ENCODE peak calls at places on chromosomes 4 and X, in six cellular contexts. One of them, this sample, is unnamed.

GRCh38 chrX:36534900-36535299 is 473.3 kb upstream of the FAM47C start:
- DNase-seq in tibial nerve: no peak
- DNase-seq in neural progenitor cell: no peak
- DNase-seq in activated CD8-positive, alpha-beta T cell treated with anti-CD3 and anti-CD28 coated beads, Interleukin-2, amount 10 ng/mL, durations not matched to agents 7 days and 5 days: no peak
- DNase-seq in anterior cingulate cortex: no peak
- DNase-seq in B cell: no peak
- DNase-seq in this sample: no peak

GRCh38 chrX:153582896-153583295 is 16.0 kb downstream of the CCNQ start:
- DNase-seq in tibial nerve: no peak
- DNase-seq in neural progenitor cell: peak
- DNase-seq in activated CD8-positive, alpha-beta T cell treated with anti-CD3 and anti-CD28 coated beads, Interleukin-2, amount 10 ng/mL, durations not matched to agents 7 days and 5 days: peak
- DNase-seq in anterior cingulate cortex: no peak
- DNase-seq in B cell: peak
- DNase-seq in this sample: peak

GRCh38 chrX:71017396-71017939 is 50.7 kb downstream of the SNX12 start:
- DNase-seq in tibial nerve: no peak
- DNase-seq in neural progenitor cell: no peak
- DNase-seq in activated CD8-positive, alpha-beta T cell treated with anti-CD3 and anti-CD28 coated beads, Interleukin-2, amount 10 ng/mL, durations not matched to agents 7 days and 5 days: no peak
- DNase-seq in anterior cingulate cortex: no peak
- DNase-seq in B cell: no peak
- DNase-seq in this sample: no peak

GRCh38 chr4:55503164-55503563 is 43.5 kb downstream of the CLOCK start:
- DNase-seq in tibial nerve: no peak
- DNase-seq in neural progenitor cell: no peak
- DNase-seq in activated CD8-positive, alpha-beta T cell treated with anti-CD3 and anti-CD28 coated beads, Interleukin-2, amount 10 ng/mL, durations not matched to agents 7 days and 5 days: no peak
- DNase-seq in anterior cingulate cortex: no peak
- DNase-seq in B cell: no peak
- DNase-seq in this sample: no peak

GRCh38 chrX:40877869-40878268 is 142.5 kb upstream of the MED14 start:
- DNase-seq in tibial nerve: no peak
- DNase-seq in neural progenitor cell: no peak
- DNase-seq in activated CD8-positive, alpha-beta T cell treated with anti-CD3 and anti-CD28 coated beads, Interleukin-2, amount 10 ng/mL, durations not matched to agents 7 days and 5 days: peak
- DNase-seq in anterior cingulate cortex: no peak
- DNase-seq in B cell: no peak
- DNase-seq in this sample: no peak

GRCh38 chr4:152919826-152920225 is 16.3 kb upstream of the FHDC1 start:
- DNase-seq in tibial nerve: no peak
- DNase-seq in neural progenitor cell: no peak
- DNase-seq in activated CD8-positive, alpha-beta T cell treated with anti-CD3 and anti-CD28 coated beads, Interleukin-2, amount 10 ng/mL, durations not matched to agents 7 days and 5 days: no peak
- DNase-seq in anterior cingulate cortex: no peak
- DNase-seq in B cell: no peak
- DNase-seq in this sample: no peak

GRCh38 chr4:153792007-153792892 is 3.4 kb upstream of the SFRP2 start:
- DNase-seq in tibial nerve: peak
- DNase-seq in neural progenitor cell: peak
- DNase-seq in activated CD8-positive, alpha-beta T cell treated with anti-CD3 and anti-CD28 coated beads, Interleukin-2, amount 10 ng/mL, durations not matched to agents 7 days and 5 days: peak
- DNase-seq in anterior cingulate cortex: peak
- DNase-seq in B cell: no peak
- DNase-seq in this sample: peak

GRCh38 chr4:159682996-159683395 is 580.1 kb downstream of the RAPGEF2 start:
- DNase-seq in tibial nerve: no peak
- DNase-seq in neural progenitor cell: no peak
- DNase-seq in activated CD8-positive, alpha-beta T cell treated with anti-CD3 and anti-CD28 coated beads, Interleukin-2, amount 10 ng/mL, durations not matched to agents 7 days and 5 days: no peak
- DNase-seq in anterior cingulate cortex: no peak
- DNase-seq in B cell: no peak
- DNase-seq in this sample: no peak

GRCh38 chr4:161762796-161763195 is 401.0 kb downstream of the FSTL5 start:
- DNase-seq in tibial nerve: no peak
- DNase-seq in neural progenitor cell: no peak
- DNase-seq in activated CD8-positive, alpha-beta T cell treated with anti-CD3 and anti-CD28 coated beads, Interleukin-2, amount 10 ng/mL, durations not matched to agents 7 days and 5 days: no peak
- DNase-seq in anterior cingulate cortex: no peak
- DNase-seq in B cell: no peak
- DNase-seq in this sample: no peak

GRCh38 chr4:151537726-151538125 is 128.8 kb downstream of the FHIP1A start:
- DNase-seq in tibial nerve: no peak
- DNase-seq in neural progenitor cell: no peak
- DNase-seq in activated CD8-positive, alpha-beta T cell treated with anti-CD3 and anti-CD28 coated beads, Interleukin-2, amount 10 ng/mL, durations not matched to agents 7 days and 5 days: no peak
- DNase-seq in anterior cingulate cortex: no peak
- DNase-seq in B cell: no peak
- DNase-seq in this sample: no peak

GRCh38 chrX:150060406-150060805 is 122.1 kb upstream of the EOLA2 start:
- DNase-seq in tibial nerve: no peak
- DNase-seq in neural progenitor cell: no peak
- DNase-seq in activated CD8-positive, alpha-beta T cell treated with anti-CD3 and anti-CD28 coated beads, Interleukin-2, amount 10 ng/mL, durations not matched to agents 7 days and 5 days: no peak
- DNase-seq in anterior cingulate cortex: no peak
- DNase-seq in B cell: no peak
- DNase-seq in this sample: no peak

GRCh38 chr4:158170691-158171455 is 2.0 kb downstream of the GASK1B start:
- DNase-seq in tibial nerve: peak
- DNase-seq in neural progenitor cell: no peak
- DNase-seq in activated CD8-positive, alpha-beta T cell treated with anti-CD3 and anti-CD28 coated beads, Interleukin-2, amount 10 ng/mL, durations not matched to agents 7 days and 5 days: peak
- DNase-seq in anterior cingulate cortex: peak
- DNase-seq in B cell: no peak
- DNase-seq in this sample: peak

GRCh38 chr4:22345678-22346077 is 170.2 kb downstream of the ADGRA3 start:
- DNase-seq in tibial nerve: no peak
- DNase-seq in neural progenitor cell: no peak
- DNase-seq in activated CD8-positive, alpha-beta T cell treated with anti-CD3 and anti-CD28 coated beads, Interleukin-2, amount 10 ng/mL, durations not matched to agents 7 days and 5 days: no peak
- DNase-seq in anterior cingulate cortex: no peak
- DNase-seq in B cell: no peak
- DNase-seq in this sample: no peak

GRCh38 chr4:95549246-95550138 is 719 bp upstream of the UNC5C start:
- DNase-seq in tibial nerve: peak
- DNase-seq in neural progenitor cell: peak
- DNase-seq in activated CD8-positive, alpha-beta T cell treated with anti-CD3 and anti-CD28 coated beads, Interleukin-2, amount 10 ng/mL, durations not matched to agents 7 days and 5 days: peak
- DNase-seq in anterior cingulate cortex: peak
- DNase-seq in B cell: no peak
- DNase-seq in this sample: peak

GRCh38 chr4:44740201-44740600 is 13.8 kb upstream of the GNPDA2 start:
- DNase-seq in tibial nerve: no peak
- DNase-seq in neural progenitor cell: no peak
- DNase-seq in activated CD8-positive, alpha-beta T cell treated with anti-CD3 and anti-CD28 coated beads, Interleukin-2, amount 10 ng/mL, durations not matched to agents 7 days and 5 days: no peak
- DNase-seq in anterior cingulate cortex: no peak
- DNase-seq in B cell: no peak
- DNase-seq in this sample: no peak

GRCh38 chr4:103052145-103052544 is 24.4 kb downstream of the SLC9B2 start:
- DNase-seq in tibial nerve: no peak
- DNase-seq in neural progenitor cell: no peak
- DNase-seq in activated CD8-positive, alpha-beta T cell treated with anti-CD3 and anti-CD28 coated beads, Interleukin-2, amount 10 ng/mL, durations not matched to agents 7 days and 5 days: no peak
- DNase-seq in anterior cingulate cortex: no peak
- DNase-seq in B cell: no peak
- DNase-seq in this sample: no peak

GRCh38 chr4:158020175-158020574 is 152.7 kb downstream of the GASK1B start:
- DNase-seq in tibial nerve: no peak
- DNase-seq in neural progenitor cell: no peak
- DNase-seq in activated CD8-positive, alpha-beta T cell treated with anti-CD3 and anti-CD28 coated beads, Interleukin-2, amount 10 ng/mL, durations not matched to agents 7 days and 5 days: no peak
- DNase-seq in anterior cingulate cortex: no peak
- DNase-seq in B cell: no peak
- DNase-seq in this sample: no peak

GRCh38 chr4:14833053-14833452 is 169.2 kb upstream of the CPEB2 start:
- DNase-seq in tibial nerve: no peak
- DNase-seq in neural progenitor cell: no peak
- DNase-seq in activated CD8-positive, alpha-beta T cell treated with anti-CD3 and anti-CD28 coated beads, Interleukin-2, amount 10 ng/mL, durations not matched to agents 7 days and 5 days: no peak
- DNase-seq in anterior cingulate cortex: no peak
- DNase-seq in B cell: no peak
- DNase-seq in this sample: no peak

GRCh38 chr4:21203416-21203815 is 503.2 kb downstream of the PACRGL start:
- DNase-seq in tibial nerve: no peak
- DNase-seq in neural progenitor cell: peak
- DNase-seq in activated CD8-positive, alpha-beta T cell treated with anti-CD3 and anti-CD28 coated beads, Interleukin-2, amount 10 ng/mL, durations not matched to agents 7 days and 5 days: no peak
- DNase-seq in anterior cingulate cortex: no peak
- DNase-seq in B cell: no peak
- DNase-seq in this sample: no peak

GRCh38 chrX:150767475-150768131 is 74.4 kb downstream of the MTMR1 start:
- DNase-seq in tibial nerve: no peak
- DNase-seq in neural progenitor cell: no peak
- DNase-seq in activated CD8-positive, alpha-beta T cell treated with anti-CD3 and anti-CD28 coated beads, Interleukin-2, amount 10 ng/mL, durations not matched to agents 7 days and 5 days: no peak
- DNase-seq in anterior cingulate cortex: no peak
- DNase-seq in B cell: no peak
- DNase-seq in this sample: peak

GRCh38 chr4:142660728-142661127 is 185.4 kb downstream of the INPP4B start:
- DNase-seq in tibial nerve: no peak
- DNase-seq in neural progenitor cell: no peak
- DNase-seq in activated CD8-positive, alpha-beta T cell treated with anti-CD3 and anti-CD28 coated beads, Interleukin-2, amount 10 ng/mL, durations not matched to agents 7 days and 5 days: no peak
- DNase-seq in anterior cingulate cortex: no peak
- DNase-seq in B cell: no peak
- DNase-seq in this sample: no peak

GRCh38 chr4:87056884-87057283 is 122.1 kb downstream of the AFF1 start:
- DNase-seq in tibial nerve: no peak
- DNase-seq in neural progenitor cell: no peak
- DNase-seq in activated CD8-positive, alpha-beta T cell treated with anti-CD3 and anti-CD28 coated beads, Interleukin-2, amount 10 ng/mL, durations not matched to agents 7 days and 5 days: no peak
- DNase-seq in anterior cingulate cortex: no peak
- DNase-seq in B cell: no peak
- DNase-seq in this sample: no peak

GRCh38 chr4:108396900-108397299 is 223.5 kb upstream of the RPL34 start:
- DNase-seq in tibial nerve: no peak
- DNase-seq in neural progenitor cell: peak
- DNase-seq in activated CD8-positive, alpha-beta T cell treated with anti-CD3 and anti-CD28 coated beads, Interleukin-2, amount 10 ng/mL, durations not matched to agents 7 days and 5 days: no peak
- DNase-seq in anterior cingulate cortex: no peak
- DNase-seq in B cell: no peak
- DNase-seq in this sample: no peak

GRCh38 chr4:139563515-139563914 is 7.5 kb upstream of the SETD7 start:
- DNase-seq in tibial nerve: no peak
- DNase-seq in neural progenitor cell: no peak
- DNase-seq in activated CD8-positive, alpha-beta T cell treated with anti-CD3 and anti-CD28 coated beads, Interleukin-2, amount 10 ng/mL, durations not matched to agents 7 days and 5 days: no peak
- DNase-seq in anterior cingulate cortex: no peak
- DNase-seq in B cell: no peak
- DNase-seq in this sample: no peak

GRCh38 chr4:10028910-10029309 is 7.6 kb upstream of the SLC2A9 start:
- DNase-seq in tibial nerve: no peak
- DNase-seq in neural progenitor cell: no peak
- DNase-seq in activated CD8-positive, alpha-beta T cell treated with anti-CD3 and anti-CD28 coated beads, Interleukin-2, amount 10 ng/mL, durations not matched to agents 7 days and 5 days: no peak
- DNase-seq in anterior cingulate cortex: no peak
- DNase-seq in B cell: no peak
- DNase-seq in this sample: no peak

GRCh38 chr4:173413043-173413442 is 14.1 kb upstream of the SCRG1 start:
- DNase-seq in tibial nerve: no peak
- DNase-seq in neural progenitor cell: no peak
- DNase-seq in activated CD8-positive, alpha-beta T cell treated with anti-CD3 and anti-CD28 coated beads, Interleukin-2, amount 10 ng/mL, durations not matched to agents 7 days and 5 days: no peak
- DNase-seq in anterior cingulate cortex: no peak
- DNase-seq in B cell: no peak
- DNase-seq in this sample: no peak

GRCh38 chr4:168865854-168866253 is 144.2 kb downstream of the CBR4 start:
- DNase-seq in tibial nerve: no peak
- DNase-seq in neural progenitor cell: no peak
- DNase-seq in activated CD8-positive, alpha-beta T cell treated with anti-CD3 and anti-CD28 coated beads, Interleukin-2, amount 10 ng/mL, durations not matched to agents 7 days and 5 days: no peak
- DNase-seq in anterior cingulate cortex: no peak
- DNase-seq in B cell: no peak
- DNase-seq in this sample: no peak

GRCh38 chr4:1221155-1221870 is 27.6 kb downstream of the CTBP1 start:
- DNase-seq in tibial nerve: no peak
- DNase-seq in neural progenitor cell: no peak
- DNase-seq in activated CD8-positive, alpha-beta T cell treated with anti-CD3 and anti-CD28 coated beads, Interleukin-2, amount 10 ng/mL, durations not matched to agents 7 days and 5 days: no peak
- DNase-seq in anterior cingulate cortex: no peak
- DNase-seq in B cell: no peak
- DNase-seq in this sample: no peak

GRCh38 chr4:37758226-37758625 is 68.3 kb upstream of the PGM2 start:
- DNase-seq in tibial nerve: no peak
- DNase-seq in neural progenitor cell: no peak
- DNase-seq in activated CD8-positive, alpha-beta T cell treated with anti-CD3 and anti-CD28 coated beads, Interleukin-2, amount 10 ng/mL, durations not matched to agents 7 days and 5 days: no peak
- DNase-seq in anterior cingulate cortex: no peak
- DNase-seq in B cell: no peak
- DNase-seq in this sample: no peak

GRCh38 chrX:32293962-32294708 is 917.2 kb downstream of the DMD start:
- DNase-seq in tibial nerve: no peak
- DNase-seq in neural progenitor cell: no peak
- DNase-seq in activated CD8-positive, alpha-beta T cell treated with anti-CD3 and anti-CD28 coated beads, Interleukin-2, amount 10 ng/mL, durations not matched to agents 7 days and 5 days: no peak
- DNase-seq in anterior cingulate cortex: no peak
- DNase-seq in B cell: no peak
- DNase-seq in this sample: no peak

GRCh38 chr4:7766086-7766485 is 173.6 kb downstream of the AFAP1 start:
- DNase-seq in tibial nerve: no peak
- DNase-seq in neural progenitor cell: no peak
- DNase-seq in activated CD8-positive, alpha-beta T cell treated with anti-CD3 and anti-CD28 coated beads, Interleukin-2, amount 10 ng/mL, durations not matched to agents 7 days and 5 days: no peak
- DNase-seq in anterior cingulate cortex: no peak
- DNase-seq in B cell: no peak
- DNase-seq in this sample: no peak

GRCh38 chrX:52353838-52354237 is 15.0 kb upstream of the XAGE2 start:
- DNase-seq in tibial nerve: no peak
- DNase-seq in neural progenitor cell: no peak
- DNase-seq in activated CD8-positive, alpha-beta T cell treated with anti-CD3 and anti-CD28 coated beads, Interleukin-2, amount 10 ng/mL, durations not matched to agents 7 days and 5 days: no peak
- DNase-seq in anterior cingulate cortex: no peak
- DNase-seq in B cell: no peak
- DNase-seq in this sample: no peak

GRCh38 chr4:27668001-27668400 is 807.4 kb downstream of the STIM2 start:
- DNase-seq in tibial nerve: no peak
- DNase-seq in neural progenitor cell: no peak
- DNase-seq in activated CD8-positive, alpha-beta T cell treated with anti-CD3 and anti-CD28 coated beads, Interleukin-2, amount 10 ng/mL, durations not matched to agents 7 days and 5 days: no peak
- DNase-seq in anterior cingulate cortex: no peak
- DNase-seq in B cell: no peak
- DNase-seq in this sample: no peak

GRCh38 chrX:70183091-70183490 is 5.8 kb downstream of the DGAT2L6 start:
- DNase-seq in tibial nerve: no peak
- DNase-seq in neural progenitor cell: no peak
- DNase-seq in activated CD8-positive, alpha-beta T cell treated with anti-CD3 and anti-CD28 coated beads, Interleukin-2, amount 10 ng/mL, durations not matched to agents 7 days and 5 days: no peak
- DNase-seq in anterior cingulate cortex: no peak
- DNase-seq in B cell: no peak
- DNase-seq in this sample: no peak

GRCh38 chr4:174152717-174153466 is 130.6 kb downstream of the FBXO8 start:
- DNase-seq in tibial nerve: no peak
- DNase-seq in neural progenitor cell: peak
- DNase-seq in activated CD8-positive, alpha-beta T cell treated with anti-CD3 and anti-CD28 coated beads, Interleukin-2, amount 10 ng/mL, durations not matched to agents 7 days and 5 days: no peak
- DNase-seq in anterior cingulate cortex: no peak
- DNase-seq in B cell: no peak
- DNase-seq in this sample: no peak

GRCh38 chrX:30888526-30889146 is 418 bp downstream of the TAB3 start:
- DNase-seq in tibial nerve: no peak
- DNase-seq in neural progenitor cell: no peak
- DNase-seq in activated CD8-positive, alpha-beta T cell treated with anti-CD3 and anti-CD28 coated beads, Interleukin-2, amount 10 ng/mL, durations not matched to agents 7 days and 5 days: peak
- DNase-seq in anterior cingulate cortex: no peak
- DNase-seq in B cell: no peak
- DNase-seq in this sample: peak

GRCh38 chr4:169626328-169627282 is 6.2 kb downstream of the CLCN3 start:
- DNase-seq in tibial nerve: no peak
- DNase-seq in neural progenitor cell: no peak
- DNase-seq in activated CD8-positive, alpha-beta T cell treated with anti-CD3 and anti-CD28 coated beads, Interleukin-2, amount 10 ng/mL, durations not matched to agents 7 days and 5 days: no peak
- DNase-seq in anterior cingulate cortex: no peak
- DNase-seq in B cell: no peak
- DNase-seq in this sample: no peak

GRCh38 chrX:107107459-107107858 is 11.2 kb downstream of the RBM41 start:
- DNase-seq in tibial nerve: no peak
- DNase-seq in neural progenitor cell: no peak
- DNase-seq in activated CD8-positive, alpha-beta T cell treated with anti-CD3 and anti-CD28 coated beads, Interleukin-2, amount 10 ng/mL, durations not matched to agents 7 days and 5 days: no peak
- DNase-seq in anterior cingulate cortex: no peak
- DNase-seq in B cell: no peak
- DNase-seq in this sample: no peak

GRCh38 chr4:82360298-82361177 is 13.3 kb downstream of the HNRNPD start:
- DNase-seq in tibial nerve: no peak
- DNase-seq in neural progenitor cell: peak
- DNase-seq in activated CD8-positive, alpha-beta T cell treated with anti-CD3 and anti-CD28 coated beads, Interleukin-2, amount 10 ng/mL, durations not matched to agents 7 days and 5 days: no peak
- DNase-seq in anterior cingulate cortex: no peak
- DNase-seq in B cell: no peak
- DNase-seq in this sample: no peak

This sample was measured in GM13977.